ENCODE peak calls at places on chromosome 17, in five cellular contexts. K is stimulated activated CD4-positive, alpha-beta T cell treated with anti-CD3 and anti-CD28 coated beads, Interleukin-4, amount 100 ng/mL, for 48 hours; F is nephron progenitor cell; G is NCI-H1105; M is H4. A is an unnamed sample.

GRCh38 chr17:72518333-72518732 is 397.5 kb downstream of the SOX9 start:
- DNase-seq in K (no peak), M (no peak), F (no peak), G (no peak), A (no peak)

GRCh38 chr17:55332296-55333041 is 67.7 kb downstream of the HLF start:
- DNase-seq in G (no peak), M (no peak), F (no peak), K (no peak), A (no peak)

GRCh38 chr17:7296189-7296861 is 1.9 kb upstream of the YBX2 start:
- DNase-seq in M (peak; percentile 59), K (peak; percentile 62), F (peak; percentile 94), G (peak; percentile 93), A (peak; percentile 84)

GRCh38 chr17:78172284-78173024 is 4.1 kb downstream of the SYNGR2 start:
- DNase-seq in M (no peak), G (no peak), K (no peak), F (no peak), A (no peak)

GRCh38 chr17:4142107-4142900 is 526 bp downstream of the ZZEF1 start:
- DNase-seq in G (no peak), K (peak; percentile 26), M (no peak), F (peak; percentile 65), A (peak; percentile 45)

GRCh38 chr17:49227436-49228261 is 2.9 kb downstream of the PHOSPHO1 start:
- DNase-seq in F (peak; percentile 86), G (peak; percentile 40), M (peak; percentile 70), K (peak; percentile 74), A (peak; percentile 89)

GRCh38 chr17:61704935-61705449 is 114.0 kb upstream of the NACA2 start:
- DNase-seq in M (no peak), G (no peak), F (no peak), K (no peak), A (no peak)

GRCh38 chr17:44561237-44561623 is 3.9 kb downstream of the FZD2 start:
- DNase-seq in K (no peak), G (no peak), F (no peak), M (no peak), A (no peak)

GRCh38 chr17:30600830-30601494 is 123.8 kb downstream of the GOSR1 start:
- DNase-seq in M (no peak), F (peak; percentile 38), K (no peak), G (peak; percentile 39), A (peak; percentile 40)

GRCh38 chr17:20063665-20064648 is 54.8 kb downstream of the SPECC1 start:
- DNase-seq in K (peak; percentile 29), M (peak; percentile 89), G (no peak), F (no peak), A (peak; percentile 54)

GRCh38 chr17:19508327-19508867 is 25.3 kb upstream of the SLC47A1 start:
- DNase-seq in K (peak; percentile 16), F (peak; percentile 54), M (no peak), G (peak; percentile 73), A (peak; percentile 55)

GRCh38 chr17:59693582-59693981 is 13.6 kb downstream of the PTRH2 start:
- DNase-seq in G (no peak), K (no peak), M (no peak), F (no peak), A (no peak)

GRCh38 chr17:79743614-79744013 is 12.9 kb downstream of the ENPP7 start:
- DNase-seq in F (no peak), K (no peak), G (no peak), M (no peak), A (no peak)